ENCODE peak calls at places on chromosomes 16 and 17, in nine cellular contexts. One of them, this sample, is unnamed. For H3K27me3, the result is how much of the 10 kb centered on the place peaks cover.

GRCh38 chr17:15954222-15954621 is 9.3 kb downstream of the ADORA2B start:
- DNase-seq in heart right ventricle: no peak
- DNase-seq in Peyer's patch: no peak
- DNase-seq in ascending aorta: no peak
- DNase-seq in upper lobe of right lung: no peak
- DNase-seq in dorsolateral prefrontal cortex: no peak
- DNase-seq in endothelial cell of umbilical vein: peak
- DNase-seq in MM.1S: no peak
- DNase-seq in tibial nerve: no peak
- DNase-seq in this sample: peak

GRCh38 chr16:12811441-12812198 is 7.9 kb upstream of the CPPED1 start:
- DNase-seq in Peyer's patch: no peak
- DNase-seq in dorsolateral prefrontal cortex: no peak
- DNase-seq in ascending aorta: no peak
- DNase-seq in upper lobe of right lung: no peak
- DNase-seq in heart right ventricle: no peak
- DNase-seq in tibial nerve: no peak
- DNase-seq in MM.1S: no peak
- DNase-seq in endothelial cell of umbilical vein: no peak
- DNase-seq in this sample: no peak

GRCh38 chr17:81390029-81390428 is 5.2 kb upstream of the BAHCC1 start:
- DNase-seq in ascending aorta: no peak
- DNase-seq in endothelial cell of umbilical vein: no peak
- DNase-seq in Peyer's patch: no peak
- DNase-seq in heart right ventricle: no peak
- DNase-seq in upper lobe of right lung: no peak
- DNase-seq in tibial nerve: no peak
- DNase-seq in dorsolateral prefrontal cortex: no peak
- DNase-seq in MM.1S: no peak
- DNase-seq in this sample: no peak

GRCh38 chr16:13453325-13453724 is 466.6 kb upstream of the ERCC4 start:
- DNase-seq in Peyer's patch: no peak
- DNase-seq in dorsolateral prefrontal cortex: no peak
- DNase-seq in ascending aorta: no peak
- DNase-seq in endothelial cell of umbilical vein: no peak
- DNase-seq in heart right ventricle: no peak
- DNase-seq in MM.1S: no peak
- DNase-seq in tibial nerve: no peak
- DNase-seq in upper lobe of right lung: no peak
- DNase-seq in this sample: peak

GRCh38 chr16:20956319-20956718 is 55.7 kb downstream of the LYRM1 start:
- DNase-seq in MM.1S: no peak
- DNase-seq in tibial nerve: no peak
- DNase-seq in dorsolateral prefrontal cortex: no peak
- DNase-seq in Peyer's patch: no peak
- DNase-seq in ascending aorta: no peak
- DNase-seq in upper lobe of right lung: no peak
- DNase-seq in endothelial cell of umbilical vein: no peak
- DNase-seq in heart right ventricle: no peak
- DNase-seq in this sample: no peak

GRCh38 chr17:62727916-62728672 is 80.0 kb downstream of the MARCHF10 start:
- DNase-seq in endothelial cell of umbilical vein: peak
- DNase-seq in Peyer's patch: no peak
- DNase-seq in heart right ventricle: no peak
- DNase-seq in upper lobe of right lung: no peak
- DNase-seq in tibial nerve: no peak
- DNase-seq in MM.1S: no peak
- DNase-seq in dorsolateral prefrontal cortex: no peak
- DNase-seq in ascending aorta: no peak
- DNase-seq in this sample: no peak

GRCh38 chr17:56536766-56537165 is 56.7 kb upstream of the NOG start:
- DNase-seq in heart right ventricle: no peak
- DNase-seq in Peyer's patch: no peak
- DNase-seq in ascending aorta: no peak
- DNase-seq in MM.1S: no peak
- DNase-seq in endothelial cell of umbilical vein: no peak
- DNase-seq in upper lobe of right lung: no peak
- DNase-seq in dorsolateral prefrontal cortex: no peak
- DNase-seq in tibial nerve: no peak
- DNase-seq in this sample: no peak

GRCh38 chr16:57622361-57623250 is 5.8 kb upstream of the ADGRG1 start:
- DNase-seq in Peyer's patch: peak
- DNase-seq in ascending aorta: no peak
- DNase-seq in heart right ventricle: no peak
- DNase-seq in dorsolateral prefrontal cortex: peak
- DNase-seq in tibial nerve: no peak
- DNase-seq in upper lobe of right lung: peak
- DNase-seq in MM.1S: no peak
- DNase-seq in endothelial cell of umbilical vein: no peak
- DNase-seq in this sample: no peak

GRCh38 chr16:28537964-28538732 is 626 bp downstream of the NUPR1 start:
- DNase-seq in heart right ventricle: no peak
- DNase-seq in ascending aorta: no peak
- DNase-seq in Peyer's patch: no peak
- DNase-seq in endothelial cell of umbilical vein: no peak
- DNase-seq in upper lobe of right lung: peak
- DNase-seq in tibial nerve: no peak
- DNase-seq in dorsolateral prefrontal cortex: no peak
- DNase-seq in MM.1S: no peak
- DNase-seq in this sample: no peak
- H3K4me3 ChIP-seq in heart right ventricle: peak
- H3K4me3 ChIP-seq in ascending aorta: peak
- H3K4me3 ChIP-seq in Peyer's patch: peak
- H3K4me3 ChIP-seq in endothelial cell of umbilical vein: no peak
- H3K4me3 ChIP-seq in upper lobe of right lung: peak
- H3K4me3 ChIP-seq in tibial nerve: peak
- H3K4me3 ChIP-seq in dorsolateral prefrontal cortex: peak
- H3K4me3 ChIP-seq in MM.1S: no peak
- H3K4me3 ChIP-seq in this sample: peak

DNA sequence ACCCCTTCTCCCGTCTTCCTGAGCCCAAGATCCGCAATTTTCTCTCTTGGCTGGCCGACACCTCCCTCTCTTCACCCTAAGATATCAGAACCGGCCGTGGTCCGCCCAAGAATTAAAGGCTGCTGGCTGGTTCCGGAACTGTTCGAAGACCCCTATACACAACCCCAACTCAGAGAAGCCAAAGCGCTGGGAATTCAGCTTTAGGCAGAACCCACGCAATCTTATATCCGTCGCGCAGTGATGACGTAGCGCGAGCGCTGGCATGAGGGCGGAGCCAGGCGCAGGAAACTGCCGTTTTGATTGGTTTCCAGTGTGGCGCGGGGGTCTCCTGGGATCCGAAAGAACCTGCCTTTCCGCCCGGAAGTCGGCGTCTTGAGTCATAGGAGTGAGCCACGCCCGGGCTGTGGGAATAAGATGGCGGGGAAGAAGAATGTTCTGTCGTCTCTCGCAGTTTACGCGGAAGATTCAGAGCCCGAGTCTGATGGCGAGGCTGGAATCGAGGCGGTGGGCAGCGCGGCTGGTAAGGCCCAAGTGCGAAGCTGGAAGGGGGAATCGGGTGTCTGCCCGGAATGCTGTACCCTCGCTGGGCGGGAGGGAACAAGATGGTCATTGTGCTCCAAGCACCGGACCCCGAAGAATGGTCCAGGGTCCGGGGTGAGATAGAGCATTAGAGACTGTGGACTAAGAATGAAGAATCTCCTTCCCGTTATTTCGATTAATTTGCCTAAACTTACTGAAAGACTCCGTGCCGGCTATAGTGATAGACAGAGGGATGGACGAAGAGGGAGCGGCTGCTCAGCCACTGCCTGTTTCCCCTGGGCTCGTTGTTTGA is at the start of the genes RECQL5 and SAP30BP:
- DNase-seq in upper lobe of right lung: peak
- DNase-seq in endothelial cell of umbilical vein: peak
- DNase-seq in dorsolateral prefrontal cortex: peak
- DNase-seq in Peyer's patch: peak
- DNase-seq in heart right ventricle: peak
- DNase-seq in tibial nerve: peak
- DNase-seq in ascending aorta: peak
- DNase-seq in MM.1S: peak
- DNase-seq in this sample: peak
- TF ChIP-seq CTCF in upper lobe of right lung: no peak
- TF ChIP-seq CTCF in endothelial cell of umbilical vein: no peak
- TF ChIP-seq CTCF in dorsolateral prefrontal cortex: peak
- TF ChIP-seq CTCF in Peyer's patch: peak
- TF ChIP-seq CTCF in heart right ventricle: no peak
- TF ChIP-seq CTCF in tibial nerve: no peak
- TF ChIP-seq CTCF in ascending aorta: no peak
- TF ChIP-seq CTCF in MM.1S: no peak
- TF ChIP-seq CTCF in this sample: no peak

GRCh38 chr16:3152022-3152272 is 17.1 kb downstream of the ZNF213 start:
- DNase-seq in endothelial cell of umbilical vein: no peak
- DNase-seq in heart right ventricle: no peak
- DNase-seq in tibial nerve: no peak
- DNase-seq in Peyer's patch: no peak
- DNase-seq in dorsolateral prefrontal cortex: no peak
- DNase-seq in ascending aorta: no peak
- DNase-seq in MM.1S: no peak
- DNase-seq in upper lobe of right lung: no peak
- DNase-seq in this sample: no peak
- H3K27me3 ChIP-seq in endothelial cell of umbilical vein: under half
- H3K27me3 ChIP-seq in heart right ventricle: under half
- H3K27me3 ChIP-seq in tibial nerve: under half
- H3K27me3 ChIP-seq in Peyer's patch: under half
- H3K27me3 ChIP-seq in dorsolateral prefrontal cortex: under half
- H3K27me3 ChIP-seq in ascending aorta: under half
- H3K27me3 ChIP-seq in MM.1S: under half
- H3K27me3 ChIP-seq in upper lobe of right lung: under half
- H3K27me3 ChIP-seq in this sample: under half

GRCh38 chr17:76266244-76266938 is 1.2 kb downstream of the UBALD2 start:
- DNase-seq in ascending aorta: no peak
- DNase-seq in heart right ventricle: no peak
- DNase-seq in MM.1S: no peak
- DNase-seq in upper lobe of right lung: no peak
- DNase-seq in Peyer's patch: no peak
- DNase-seq in dorsolateral prefrontal cortex: no peak
- DNase-seq in endothelial cell of umbilical vein: peak
- DNase-seq in tibial nerve: no peak
- DNase-seq in this sample: peak

GRCh38 chr17:76267051-76267576 is 2.0 kb downstream of the UBALD2 start:
- DNase-seq in MM.1S: no peak
- DNase-seq in tibial nerve: no peak
- DNase-seq in ascending aorta: no peak
- DNase-seq in upper lobe of right lung: no peak
- DNase-seq in endothelial cell of umbilical vein: no peak
- DNase-seq in dorsolateral prefrontal cortex: no peak
- DNase-seq in Peyer's patch: no peak
- DNase-seq in heart right ventricle: no peak
- DNase-seq in this sample: no peak

GRCh38 chr17:76268991-76269981 is 4.1 kb downstream of the UBALD2 start:
- DNase-seq in dorsolateral prefrontal cortex: no peak
- DNase-seq in tibial nerve: no peak
- DNase-seq in upper lobe of right lung: no peak
- DNase-seq in ascending aorta: no peak
- DNase-seq in heart right ventricle: no peak
- DNase-seq in MM.1S: no peak
- DNase-seq in Peyer's patch: no peak
- DNase-seq in endothelial cell of umbilical vein: no peak
- DNase-seq in this sample: no peak

GRCh38 chr17:76270127-76270592 is 5.0 kb downstream of the UBALD2 start:
- DNase-seq in MM.1S: no peak
- DNase-seq in dorsolateral prefrontal cortex: no peak
- DNase-seq in Peyer's patch: no peak
- DNase-seq in heart right ventricle: no peak
- DNase-seq in endothelial cell of umbilical vein: no peak
- DNase-seq in upper lobe of right lung: no peak
- DNase-seq in tibial nerve: no peak
- DNase-seq in ascending aorta: no peak
- DNase-seq in this sample: no peak

GRCh38 chr17:76268015-76268749 is 3.0 kb downstream of the UBALD2 start:
- DNase-seq in heart right ventricle: peak
- DNase-seq in MM.1S: no peak
- DNase-seq in ascending aorta: peak
- DNase-seq in tibial nerve: peak
- DNase-seq in dorsolateral prefrontal cortex: peak
- DNase-seq in endothelial cell of umbilical vein: peak
- DNase-seq in Peyer's patch: peak
- DNase-seq in upper lobe of right lung: peak
- DNase-seq in this sample: peak
- H3K4me3 ChIP-seq in heart right ventricle: peak
- H3K4me3 ChIP-seq in MM.1S: no peak
- H3K4me3 ChIP-seq in ascending aorta: peak
- H3K4me3 ChIP-seq in tibial nerve: peak
- H3K4me3 ChIP-seq in dorsolateral prefrontal cortex: no peak
- H3K4me3 ChIP-seq in endothelial cell of umbilical vein: no peak
- H3K4me3 ChIP-seq in Peyer's patch: no peak
- H3K4me3 ChIP-seq in upper lobe of right lung: peak
- H3K4me3 ChIP-seq in this sample: no peak

GRCh38 chr17:65455972-65456343 is 105.5 kb downstream of the AXIN2 start:
- DNase-seq in upper lobe of right lung: no peak
- DNase-seq in ascending aorta: no peak
- DNase-seq in Peyer's patch: no peak
- DNase-seq in tibial nerve: no peak
- DNase-seq in endothelial cell of umbilical vein: peak
- DNase-seq in MM.1S: no peak
- DNase-seq in heart right ventricle: no peak
- DNase-seq in dorsolateral prefrontal cortex: no peak
- DNase-seq in this sample: no peak
- TF ChIP-seq CTCF in upper lobe of right lung: peak
- TF ChIP-seq CTCF in ascending aorta: no peak
- TF ChIP-seq CTCF in Peyer's patch: peak
- TF ChIP-seq CTCF in tibial nerve: no peak
- TF ChIP-seq CTCF in endothelial cell of umbilical vein: no peak
- TF ChIP-seq CTCF in MM.1S: peak
- TF ChIP-seq CTCF in heart right ventricle: peak
- TF ChIP-seq CTCF in dorsolateral prefrontal cortex: peak
- TF ChIP-seq CTCF in this sample: peak

DNA sequence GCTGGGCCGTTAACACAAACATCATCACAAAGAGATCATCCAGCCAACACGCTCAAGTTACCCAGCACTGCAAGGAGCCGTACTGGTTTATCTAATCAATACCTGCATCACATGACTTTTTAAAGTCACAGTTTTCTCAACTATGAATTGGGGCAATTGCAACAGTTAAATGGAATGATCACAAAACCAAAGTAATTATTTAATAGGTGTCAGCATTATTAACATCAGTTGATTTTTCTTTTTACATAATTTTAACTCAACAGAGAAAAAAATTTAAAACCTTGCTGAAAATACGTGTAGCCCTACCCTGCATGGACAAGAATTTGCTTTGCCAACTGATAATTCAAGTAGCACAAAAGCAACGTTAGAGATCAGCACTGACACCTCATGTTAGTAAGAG is 95.7 kb upstream of the SOX9 start:
- DNase-seq in upper lobe of right lung: no peak
- DNase-seq in dorsolateral prefrontal cortex: no peak
- DNase-seq in endothelial cell of umbilical vein: no peak
- DNase-seq in MM.1S: no peak
- DNase-seq in tibial nerve: no peak
- DNase-seq in heart right ventricle: no peak
- DNase-seq in Peyer's patch: no peak
- DNase-seq in ascending aorta: no peak
- DNase-seq in this sample: no peak
- H3K27me3 ChIP-seq in upper lobe of right lung: under half
- H3K27me3 ChIP-seq in dorsolateral prefrontal cortex: under half
- H3K27me3 ChIP-seq in endothelial cell of umbilical vein: under half
- H3K27me3 ChIP-seq in MM.1S: under half
- H3K27me3 ChIP-seq in tibial nerve: under half
- H3K27me3 ChIP-seq in heart right ventricle: under half
- H3K27me3 ChIP-seq in Peyer's patch: under half
- H3K27me3 ChIP-seq in ascending aorta: under half
- H3K27me3 ChIP-seq in this sample: under half

GRCh38 chr17:46182961-46183360 is 10.3 kb downstream of the KANSL1 start:
- DNase-seq in upper lobe of right lung: no peak
- DNase-seq in dorsolateral prefrontal cortex: no peak
- DNase-seq in tibial nerve: no peak
- DNase-seq in ascending aorta: no peak
- DNase-seq in endothelial cell of umbilical vein: no peak
- DNase-seq in heart right ventricle: no peak
- DNase-seq in MM.1S: no peak
- DNase-seq in Peyer's patch: no peak
- DNase-seq in this sample: no peak
- H3K4me3 ChIP-seq in upper lobe of right lung: no peak
- H3K4me3 ChIP-seq in dorsolateral prefrontal cortex: no peak
- H3K4me3 ChIP-seq in tibial nerve: no peak
- H3K4me3 ChIP-seq in ascending aorta: no peak
- H3K4me3 ChIP-seq in endothelial cell of umbilical vein: no peak
- H3K4me3 ChIP-seq in heart right ventricle: no peak
- H3K4me3 ChIP-seq in MM.1S: no peak
- H3K4me3 ChIP-seq in Peyer's patch: no peak
- H3K4me3 ChIP-seq in this sample: no peak